ENCODE peak calls at places on chromosomes 3 and 15, in six cellular contexts. G is neuronal stem cell, O is IMR-90, A is trophoblast cell, H is mesenchymal stem cell, J is H1. K is an unnamed sample.

GRCh38 chr3:108088697-108089096 is 2.1 kb downstream of the CD47 start:
- DNase-seq in G (no peak), A (no peak), O (peak; percentile 16), H (peak; percentile 41), J (no peak), K (no peak)

GRCh38 chr3:15428539-15428938 is 1.1 kb downstream of the EAF1 start:
- DNase-seq in H (peak; percentile 65), O (peak; percentile 67), G (no peak), A (peak; percentile 46), J (no peak), K (no peak)

GRCh38 chr3:110343376-110343775 is 728.2 kb upstream of the NECTIN3 start:
- DNase-seq in A (no peak), H (peak; percentile 51), G (peak; percentile 8), O (peak; percentile 33), J (no peak), K (no peak)

GRCh38 chr3:89841041-89841440 is 733.6 kb downstream of the EPHA3 start:
- DNase-seq in O (peak; percentile 16), G (no peak), J (no peak), A (no peak), H (no peak), K (no peak)

GRCh38 chr3:77319711-77320110 is 279.8 kb downstream of the ROBO2 start:
- DNase-seq in O (peak; percentile 39), J (no peak), G (no peak), H (peak; percentile 41), A (no peak), K (no peak)

GRCh38 chr3:161576733-161577510 is 80.3 kb downstream of the OTOL1 start:
- DNase-seq in G (no peak), H (no peak), A (no peak), O (no peak), J (no peak), K (no peak)

GRCh38 chr3:122389197-122389596 is 5.2 kb downstream of the FAM162A start:
- DNase-seq in H (no peak), O (no peak), G (no peak), A (no peak), J (no peak), K (no peak)

GRCh38 chr3:81790117-81790516 is 28.7 kb upstream of the GBE1 start:
- DNase-seq in H (no peak), O (no peak), A (no peak), J (no peak), G (no peak), K (no peak)

GRCh38 chr15:82571722-82572222 is 31.5 kb upstream of the RPS17 start:
- DNase-seq in A (no peak), J (peak; percentile 69), O (peak; percentile 83), G (peak; percentile 43), H (peak; percentile 74), K (peak; percentile 71)

GRCh38 chr15:48865387-48866079 is 12.4 kb upstream of the EID1 start:
- DNase-seq in G (no peak), O (peak; percentile 71), A (no peak), H (peak; percentile 88), J (no peak), K (peak; percentile 33)

GRCh38 chr3:134687642-134688041 is 36.8 kb upstream of the KY start:
- DNase-seq in J (no peak), O (no peak), G (no peak), H (no peak), A (no peak), K (no peak)

GRCh38 chr15:84631706-84632272 is 22.3 kb downstream of the WDR73 start:
- DNase-seq in J (no peak), G (no peak), A (no peak), O (peak; percentile 14), H (peak; percentile 53), K (no peak)

GRCh38 chr3:89180334-89180733 is 72.9 kb downstream of the EPHA3 start:
- DNase-seq in A (no peak), J (no peak), O (no peak), H (peak; percentile 18), G (no peak), K (no peak)

GRCh38 chr15:52789601-52790165 is 453 bp downstream of the ONECUT1 start:
- DNase-seq in O (peak; percentile 10), J (peak; percentile 67), A (no peak), G (peak; percentile 33), H (peak; percentile 37), K (no peak)

GRCh38 chr3:71057526-71057894 is 526.0 kb downstream of the FOXP1 start:
- DNase-seq in A (no peak), J (no peak), O (peak; percentile 50), H (no peak), G (no peak), K (no peak)

GRCh38 chr15:69807752-69808151 is 290.0 kb downstream of the TLE3 start:
- DNase-seq in H (peak; percentile 77), G (no peak), J (no peak), O (peak; percentile 54), A (no peak), K (no peak)

GRCh38 chr15:67085818-67086649 is 20.6 kb downstream of the SMAD3 start:
- DNase-seq in O (peak; percentile 88), H (peak; percentile 93), J (no peak), G (no peak), A (peak; percentile 83), K (no peak)

GRCh38 chr3:134666466-134666865 is 15.6 kb upstream of the KY start:
- DNase-seq in G (no peak), A (no peak), O (peak; percentile 51), J (no peak), H (no peak), K (no peak)

GRCh38 chr15:77714555-77714954 is 81.8 kb upstream of the LINGO1 start:
- DNase-seq in O (no peak), G (no peak), J (no peak), A (no peak), H (no peak), K (no peak)

GRCh38 chr3:127798716-127799115 is 23.6 kb downstream of the MGLL start:
- DNase-seq in G (no peak), H (no peak), A (no peak), O (no peak), J (no peak), K (no peak)

GRCh38 chr15:48693474-48693873 is 48.0 kb upstream of the FBN1 start:
- DNase-seq in O (peak; percentile 72), H (peak; percentile 37), J (no peak), A (no peak), G (no peak), K (no peak)

GRCh38 chr3:23810342-23811116 is 4.8 kb downstream of the UBE2E1 start:
- DNase-seq in O (no peak), G (peak; percentile 49), H (peak; percentile 48), A (peak; percentile 25), J (peak; percentile 84), K (peak; percentile 79)

GRCh38 chr3:67646586-67647234 is 7.7 kb downstream of the SUCLG2 start:
- DNase-seq in J (no peak), A (no peak), G (no peak), O (peak; percentile 10), H (peak; percentile 29), K (no peak)

GRCh38 chr3:66419053-66419440 is 81.8 kb downstream of the LRIG1 start:
- DNase-seq in O (no peak), A (no peak), H (no peak), J (no peak), G (no peak), K (no peak)

GRCh38 chr15:93072011-93072410 is 17.0 kb downstream of the RGMA start:
- DNase-seq in A (no peak), O (peak; percentile 14), J (no peak), G (no peak), H (peak; percentile 3), K (no peak)

GRCh38 chr15:38254065-38254883 is 1.6 kb downstream of the SPRED1 start:
- DNase-seq in O (peak; percentile 68), H (peak; percentile 74), A (peak; percentile 16), G (no peak), J (no peak), K (no peak)

GRCh38 chr3:171815977-171816595 is 5.8 kb upstream of the PLD1 start:
- DNase-seq in O (no peak), H (no peak), A (peak; percentile 77), G (no peak), J (no peak), K (no peak)
- H3K14ac ChIP-seq in O (no peak overlapping the region), H (no peak overlapping the region), A (no peak overlapping the region), G (no peak overlapping the region), J (no peak overlapping the region), K (no peak overlapping the region)

GRCh38 chr3:133383175-133383574 is 16.7 kb upstream of the BFSP2 start:
- DNase-seq in O (no peak), J (no peak), H (no peak), G (no peak), A (peak; percentile 54), K (no peak)

GRCh38 chr3:133381346-133382109 is 18.3 kb upstream of the BFSP2 start:
- DNase-seq in A (no peak), J (no peak), O (no peak), H (no peak), G (no peak), K (no peak)

GRCh38 chr3:133379926-133380325 is 19.9 kb upstream of the BFSP2 start:
- DNase-seq in J (no peak), O (no peak), H (no peak), A (no peak), G (no peak), K (no peak)

GRCh38 chr3:133377396-133377795 is 22.5 kb upstream of the BFSP2 start:
- DNase-seq in G (no peak), J (no peak), H (peak; percentile 43), A (no peak), O (peak; percentile 69), K (no peak)

GRCh38 chr3:133380481-133381225 is 19.2 kb upstream of the BFSP2 start:
- DNase-seq in O (no peak), G (no peak), J (no peak), A (no peak), H (no peak), K (no peak)
- H3K14ac ChIP-seq in O (no peak overlapping the region), G (no peak overlapping the region), J (no peak overlapping the region), A (no peak overlapping the region), H (no peak overlapping the region), K (no peak overlapping the region)

DNA sequence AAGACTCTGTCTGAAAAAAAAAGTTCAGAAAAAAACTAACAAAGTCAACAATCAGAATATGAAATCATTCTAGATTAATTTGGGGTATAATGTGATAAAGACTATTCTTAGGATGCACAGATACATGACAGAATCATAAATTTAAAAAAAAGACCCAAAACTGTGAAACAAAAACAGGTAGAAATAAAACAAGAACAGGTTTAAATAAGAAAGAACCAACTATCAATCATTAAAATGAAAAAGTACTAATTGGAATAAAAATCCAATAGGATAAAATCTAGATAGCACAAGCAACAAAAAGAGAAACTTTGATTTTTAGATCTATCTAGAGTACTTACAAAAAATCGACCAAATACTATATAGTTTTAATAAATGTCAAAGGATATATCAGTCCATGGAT is 13.4 kb downstream of the TMEM202 start:
- DNase-seq in H (no peak), J (no peak), O (no peak), A (no peak), G (no peak), K (no peak)
- H3K14ac ChIP-seq in H (no peak overlapping the region), J (no peak overlapping the region), O (no peak overlapping the region), A (no peak overlapping the region), G (no peak overlapping the region), K (no peak overlapping the region)

GRCh38 chr3:160076519-160076918 is 87.9 kb downstream of the IL12A start:
- DNase-seq in G (no peak), J (no peak), O (no peak), A (no peak), H (no peak), K (no peak)
- H3K14ac ChIP-seq in G (no peak overlapping the region), J (no peak overlapping the region), O (no peak overlapping the region), A (no peak overlapping the region), H (no peak overlapping the region), K (no peak overlapping the region)

K was measured in H9.